ENCODE peak calls at places on chromosomes 12 and 14, in four cellular contexts. X is uterus, C is lung, U is body of pancreas. T is an unnamed sample.

GRCh38 chr12:109130297-109130696 is 13.9 kb downstream of the ACACB start:
- DNase-seq in X (no peak), C (no peak), U (no peak), T (no peak)

GRCh38 chr14:58571256-58571655 is 66.5 kb upstream of the DACT1 start:
- DNase-seq in X (no peak), C (no peak), U (no peak), T (no peak)

GRCh38 chr12:98873823-98874222 is 228.7 kb downstream of the APAF1 start:
- DNase-seq in X (no peak), C (no peak), U (no peak), T (no peak)

GRCh38 chr14:34888186-34888585 is 13.0 kb upstream of the BAZ1A start:
- DNase-seq in X (no peak), C (no peak), U (no peak), T (no peak)

GRCh38 chr14:57982802-57983201 is 116.9 kb upstream of the SLC35F4 start:
- DNase-seq in X (no peak), C (no peak), U (peak; percentile 67), T (no peak)

GRCh38 chr12:107547421-107547820 is 138.2 kb upstream of the PWP1 start:
- DNase-seq in X (no peak), C (no peak), U (no peak), T (no peak)

GRCh38 chr12:48901278-48901677 is 24.0 kb downstream of the FKBP11 start:
- DNase-seq in X (no peak), C (no peak), U (no peak), T (no peak)

GRCh38 chr12:113955109-113955970 is 10.8 kb downstream of the RBM19 start:
- DNase-seq in X (no peak), C (no peak), U (peak; percentile 13), T (peak; percentile 39)

GRCh38 chr12:132132609-132133430 is 11.3 kb downstream of the DDX51 start:
- DNase-seq in X (no peak), C (no peak), U (no peak), T (no peak)

GRCh38 chr14:74425525-74426201 is 347 bp downstream of the SYNDIG1L start:
- DNase-seq in X (no peak), C (no peak), U (peak; percentile 21), T (peak; percentile 70)

GRCh38 chr14:98252819-98253218 is 1019.2 kb downstream of the BCL11B start:
- DNase-seq in X (no peak), C (no peak), U (no peak), T (no peak)

GRCh38 chr12:67721216-67721615 is 72.7 kb downstream of the DYRK2 start:
- DNase-seq in X (no peak), C (peak; percentile 32), U (peak; percentile 74), T (no peak)

GRCh38 chr12:89179983-89180382 is 172.3 kb downstream of the DUSP6 start:
- DNase-seq in X (peak; percentile 71), C (peak; percentile 75), U (peak; percentile 69), T (peak; percentile 85)

GRCh38 chr14:104546591-104547309 is 32.8 kb upstream of the C14orf180 start:
- DNase-seq in X (no peak), C (no peak), U (no peak), T (no peak)

GRCh38 chr12:98354520-98354919 is 160.9 kb upstream of the TMPO start:
- DNase-seq in X (no peak), C (no peak), U (no peak), T (no peak)

GRCh38 chr14:27184371-27184901 is 586.6 kb upstream of the NOVA1 start:
- DNase-seq in X (no peak), C (no peak), U (no peak), T (no peak)

GRCh38 chr14:51849095-51849494 is 11.3 kb upstream of the GNG2 start:
- DNase-seq in X (no peak), C (no peak), U (no peak), T (no peak)

GRCh38 chr12:88960213-88960878 is 380.1 kb upstream of the KITLG start:
- DNase-seq in X (no peak), C (no peak), U (no peak), T (no peak)

GRCh38 chr14:69708049-69708448 is 58.9 kb upstream of the SRSF5 start:
- DNase-seq in X (no peak), C (no peak), U (no peak), T (no peak)

GRCh38 chr14:21098134-21098891 is at the start of gene ZNF219:
- DNase-seq in X (peak; percentile 75), C (peak; percentile 66), U (peak; percentile 62), T (peak; percentile 85)

GRCh38 chr14:20418501-20418909 is 5.2 kb upstream of the TEP1 start:
- DNase-seq in X (no peak), C (no peak), U (peak; percentile 19), T (no peak)

GRCh38 chr14:84804498-84805294 is 725.2 kb upstream of the FLRT2 start:
- DNase-seq in X (no peak), C (no peak), U (no peak), T (no peak)

GRCh38 chr12:124498870-124499753 is 68.3 kb downstream of the NCOR2 start:
- DNase-seq in X (no peak), C (no peak), U (no peak), T (no peak)
- TF ChIP-seq CTCF in X (no peak), C (no peak), U (no peak), T (no peak)

DNA sequence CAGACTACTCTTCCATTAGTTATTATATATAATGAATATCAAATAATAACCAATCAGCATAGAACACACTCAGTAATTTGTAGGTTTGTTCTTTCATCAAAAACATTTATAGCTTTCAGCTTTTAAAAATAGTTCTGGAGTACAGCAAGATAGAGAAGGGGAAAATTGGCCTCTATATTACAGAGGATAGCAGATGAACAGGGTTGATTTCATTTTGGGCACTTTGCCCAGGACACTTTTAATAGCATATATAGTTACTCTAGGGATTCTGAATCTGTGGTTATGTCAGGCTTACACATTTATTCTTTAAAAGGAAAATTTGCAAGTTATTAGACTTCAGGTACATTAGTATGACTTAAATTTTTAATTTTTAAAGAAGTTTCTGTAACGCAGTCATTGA is 52.6 kb downstream of the IFT81 start:
- DNase-seq in X (no peak), C (no peak), U (no peak), T (no peak)
- H3K27ac ChIP-seq in X (no peak overlapping the region), C (no peak overlapping the region), U (no peak overlapping the region), T (no peak overlapping the region)

DNA sequence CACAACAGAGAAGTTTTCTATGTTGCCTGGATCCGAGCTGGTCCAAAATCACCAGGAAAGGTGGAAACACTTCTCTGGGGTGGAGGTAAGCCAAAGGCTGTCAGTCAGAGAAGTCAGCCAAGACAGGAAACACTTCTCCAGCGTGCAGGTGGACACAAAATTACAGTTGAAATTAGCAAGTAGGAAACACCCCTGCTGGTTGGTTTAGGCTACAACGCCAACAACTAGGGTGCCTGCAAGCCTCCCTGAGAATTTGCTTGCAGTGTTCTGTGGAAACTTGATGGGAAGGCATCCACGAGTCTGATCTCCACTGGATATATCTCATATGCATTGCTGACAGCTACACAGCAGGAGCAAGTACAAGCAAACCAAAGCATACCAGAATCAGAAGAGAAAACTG is 600.5 kb downstream of the RERGL start:
- DNase-seq in X (no peak), C (no peak), U (no peak), T (no peak)
- TF ChIP-seq CTCF in X (no peak), C (no peak), U (no peak), T (no peak)

GRCh38 chr12:86735851-86736250 is 479.7 kb upstream of the MGAT4C start:
- DNase-seq in X (no peak), C (no peak), U (no peak), T (no peak)

GRCh38 chr12:86744547-86745212 is 488.5 kb upstream of the MGAT4C start:
- DNase-seq in X (no peak), C (no peak), U (no peak), T (no peak)

DNA sequence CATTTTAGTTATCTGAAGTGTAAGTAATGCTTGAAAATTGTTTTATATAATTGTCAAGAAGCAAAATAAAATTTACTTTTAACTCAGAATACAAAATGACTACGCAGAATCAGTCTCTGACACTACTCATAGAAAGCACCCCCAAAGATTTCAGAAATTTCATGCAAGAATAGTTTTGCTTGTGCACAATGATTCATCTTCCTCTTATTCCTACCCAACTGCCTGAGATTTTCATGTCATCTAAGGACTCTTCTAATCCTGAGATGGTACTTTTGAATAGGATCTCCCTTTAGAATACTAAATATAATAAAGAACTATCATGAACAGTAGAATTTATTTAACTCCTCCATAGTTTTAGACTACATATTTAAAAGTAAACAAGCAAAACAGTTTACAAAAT is 485.3 kb upstream of the MGAT4C start:
- DNase-seq in X (no peak), C (no peak), U (no peak), T (no peak)
- H3K27ac ChIP-seq in X (no peak overlapping the region), C (no peak overlapping the region), U (no peak overlapping the region), T (no peak overlapping the region)

GRCh38 chr14:103333754-103334643 is at the start of gene EIF5:
- DNase-seq in X (peak; percentile 99), C (peak; percentile 99), U (peak; percentile 100), T (peak; percentile 98)
- TF ChIP-seq CTCF in X (no peak), C (no peak), U (peak; percentile 65), T (no peak)

GRCh38 chr14:67998804-67999203 is 179.2 kb downstream of the RAD51B start:
- DNase-seq in X (no peak), C (no peak), U (no peak), T (no peak)
- H3K27ac ChIP-seq in X (peak overlapping the region; percentile 68), C (no peak overlapping the region), U (no peak overlapping the region), T (no peak overlapping the region)

GRCh38 chr12:69204191-69204590 is 35.2 kb upstream of the CPSF6 start:
- DNase-seq in X (no peak), C (peak; percentile 5), U (no peak), T (no peak)
- TF ChIP-seq CTCF in X (no peak), C (no peak), U (no peak), T (no peak)

GRCh38 chr12:26120561-26121274 is 4.1 kb downstream of the BHLHE41 start:
- DNase-seq in X (no peak), C (no peak), U (no peak), T (no peak)
- H3K27ac ChIP-seq in X (peak overlapping the region; percentile 97), C (peak overlapping the region; percentile 80), U (peak overlapping the region; percentile 99), T (no peak overlapping the region)